ENCODE peak calls at places on chromosomes 4 and X, in six cellular contexts. L is gastrocnemius medialis; E is aorta; P is left ventricle myocardium inferior; M is IMR-90; U is CD8-positive, alpha-beta T cell. J is an unnamed sample.
A peak's percentile ranks its signal among the peaks of the same experiment; 100 is the strongest.

GRCh38 chrX:97026406-97026805 is 142.7 kb downstream of the RPA4 start:
- DNase-seq in L (no peak), E (no peak), P (no peak), M (peak; percentile 5), U (no peak), J (no peak)

GRCh38 chr4:26737385-26737784 is 123.3 kb upstream of the STIM2 start:
- DNase-seq in L (no peak), E (no peak), P (no peak), M (peak; percentile 77), U (no peak), J (no peak)

GRCh38 chr4:4477391-4477790 is 64.5 kb downstream of the STX18 start:
- DNase-seq in L (no peak), E (no peak), P (no peak), M (no peak), U (no peak), J (no peak)

GRCh38 chr4:37967749-37968148 is 7.6 kb downstream of the PTTG2 start:
- DNase-seq in L (no peak), E (no peak), P (no peak), M (peak; percentile 29), U (no peak), J (no peak)

GRCh38 chrX:129771266-129771995 is 8.3 kb upstream of the SASH3 start:
- DNase-seq in L (no peak), E (no peak), P (no peak), M (no peak), U (no peak), J (no peak)

GRCh38 chr4:7155611-7156071 is 36.7 kb upstream of the SORCS2 start:
- DNase-seq in L (peak; percentile 12), E (no peak), P (peak; percentile 31), M (no peak), U (no peak), J (no peak)

GRCh38 chrX:57156397-57157049 is 19.3 kb upstream of the SPIN2A start:
- DNase-seq in L (no peak), E (no peak), P (no peak), M (peak; percentile 40), U (no peak), J (peak; percentile 8)

GRCh38 chrX:130995351-130995967 is 62.7 kb upstream of the ARHGAP36 start:
- DNase-seq in L (peak; percentile 72), E (no peak), P (no peak), M (no peak), U (no peak), J (no peak)

GRCh38 chrX:112867570-112867969 is 26.9 kb upstream of the AMOT start:
- DNase-seq in L (no peak), E (no peak), P (no peak), M (no peak), U (no peak), J (no peak)

GRCh38 chr4:85929926-85930325 is 429.9 kb downstream of the MAPK10 start:
- DNase-seq in L (no peak), E (no peak), P (no peak), M (no peak), U (no peak), J (no peak)

GRCh38 chr4:121308328-121308663 is 72.5 kb downstream of the QRFPR start:
- DNase-seq in L (no peak), E (no peak), P (no peak), M (no peak), U (no peak), J (no peak)

GRCh38 chr4:79865253-79865652 is 207.8 kb downstream of the ANTXR2 start:
- DNase-seq in L (no peak), E (no peak), P (no peak), M (peak; percentile 73), U (no peak), J (no peak)

GRCh38 chrX:83535417-83536244 is 27.5 kb downstream of the POU3F4 start:
- DNase-seq in L (no peak), E (no peak), P (no peak), M (no peak), U (no peak), J (no peak)

GRCh38 chr4:176498857-176499256 is 179.1 kb downstream of the SPCS3 start:
- DNase-seq in L (no peak), E (no peak), P (no peak), M (peak; percentile 66), U (no peak), J (no peak)

GRCh38 chr4:182832352-182833120 is 84.7 kb downstream of the DCTD start:
- DNase-seq in L (no peak), E (no peak), P (no peak), M (no peak), U (no peak), J (no peak)

GRCh38 chr4:123856689-123857545 is 460.3 kb downstream of the SPRY1 start:
- DNase-seq in L (peak; percentile 31), E (peak; percentile 53), P (peak; percentile 39), M (peak; percentile 62), U (no peak), J (peak; percentile 24)

GRCh38 chrX:140504371-140505324 is at the start of gene SOX3:
- DNase-seq in L (no peak), E (no peak), P (no peak), M (no peak), U (no peak), J (no peak)

GRCh38 chrX:154436597-154437397 is at the start of gene GDI1:
- DNase-seq in L (peak; percentile 36), E (no peak), P (peak; percentile 65), M (peak; percentile 22), U (peak; percentile 56), J (peak; percentile 65)

GRCh38 chrX:45322382-45322781 is 121.7 kb upstream of the DIPK2B start:
- DNase-seq in L (peak; percentile 8), E (peak; percentile 43), P (no peak), M (peak; percentile 83), U (no peak), J (no peak)

GRCh38 chr4:28481565-28481964 is 1620.9 kb downstream of the STIM2 start:
- DNase-seq in L (no peak), E (no peak), P (no peak), M (no peak), U (no peak), J (no peak)

GRCh38 chrX:104156630-104157529 is at the start of gene SLC25A53:
- DNase-seq in L (peak; percentile 79), E (peak; percentile 86), P (peak; percentile 75), M (peak; percentile 71), U (peak; percentile 71), J (peak; percentile 71)

GRCh38 chrX:153457136-153457825 is 11.4 kb upstream of the TREX2 start:
- DNase-seq in L (no peak), E (peak; percentile 36), P (no peak), M (no peak), U (no peak), J (no peak)

GRCh38 chr4:6641164-6641970 is 882 bp downstream of the MRFAP1 start:
- DNase-seq in L (peak; percentile 28), E (peak; percentile 73), P (peak; percentile 33), M (peak; percentile 42), U (peak; percentile 52), J (peak; percentile 44)

GRCh38 chrX:37825225-37825842 is 22.0 kb downstream of the DYNLT3 start:
- DNase-seq in L (peak; percentile 12), E (peak; percentile 58), P (no peak), M (peak; percentile 38), U (peak; percentile 44), J (no peak)

GRCh38 chr4:61734409-61734808 is 534.3 kb downstream of the ADGRL3 start:
- DNase-seq in L (no peak), E (no peak), P (no peak), M (no peak), U (no peak), J (no peak)

GRCh38 chr4:168509786-168510185 is 12.9 kb downstream of the PALLD start:
- DNase-seq in L (no peak), E (no peak), P (no peak), M (peak; percentile 92), U (no peak), J (no peak)

GRCh38 chrX:39335447-39336235 is 534.4 kb downstream of the MID1IP1 start:
- DNase-seq in L (peak; percentile 33), E (no peak), P (no peak), M (no peak), U (no peak), J (no peak)

GRCh38 chr4:163484906-163485305 is 9.6 kb upstream of the TMA16 start:
- DNase-seq in L (no peak), E (no peak), P (no peak), M (peak; percentile 51), U (peak; percentile 61), J (peak; percentile 29)

GRCh38 chrX:18425199-18426003 is at the start of gene CDKL5:
- DNase-seq in L (peak; percentile 96), E (peak; percentile 98), P (peak; percentile 96), M (peak; percentile 96), U (peak; percentile 95), J (peak; percentile 95)
- H3K27ac ChIP-seq in L (peak within 1 kb of the TSS; percentile 84), E (peak within 1 kb of the TSS; percentile 73), P (peak within 1 kb of the TSS; percentile 88), M (peak within 1 kb of the TSS; percentile 96), U (peak within 1 kb of the TSS; percentile 73), J (peak within 1 kb of the TSS; percentile 82)

GRCh38 chr4:150142831-150143230 is 64.6 kb downstream of the DCLK2 start:
- DNase-seq in L (no peak), E (no peak), P (no peak), M (no peak), U (no peak), J (no peak)

GRCh38 chr4:150145090-150145949 is 67.1 kb downstream of the DCLK2 start:
- DNase-seq in L (no peak), E (no peak), P (no peak), M (peak; percentile 45), U (no peak), J (no peak)

GRCh38 chr4:150139297-150139696 is 61.1 kb downstream of the DCLK2 start:
- DNase-seq in L (no peak), E (no peak), P (no peak), M (no peak), U (no peak), J (no peak)

GRCh38 chr4:150136481-150136880 is 58.2 kb downstream of the DCLK2 start:
- DNase-seq in L (no peak), E (no peak), P (no peak), M (peak; percentile 76), U (no peak), J (no peak)

DNA sequence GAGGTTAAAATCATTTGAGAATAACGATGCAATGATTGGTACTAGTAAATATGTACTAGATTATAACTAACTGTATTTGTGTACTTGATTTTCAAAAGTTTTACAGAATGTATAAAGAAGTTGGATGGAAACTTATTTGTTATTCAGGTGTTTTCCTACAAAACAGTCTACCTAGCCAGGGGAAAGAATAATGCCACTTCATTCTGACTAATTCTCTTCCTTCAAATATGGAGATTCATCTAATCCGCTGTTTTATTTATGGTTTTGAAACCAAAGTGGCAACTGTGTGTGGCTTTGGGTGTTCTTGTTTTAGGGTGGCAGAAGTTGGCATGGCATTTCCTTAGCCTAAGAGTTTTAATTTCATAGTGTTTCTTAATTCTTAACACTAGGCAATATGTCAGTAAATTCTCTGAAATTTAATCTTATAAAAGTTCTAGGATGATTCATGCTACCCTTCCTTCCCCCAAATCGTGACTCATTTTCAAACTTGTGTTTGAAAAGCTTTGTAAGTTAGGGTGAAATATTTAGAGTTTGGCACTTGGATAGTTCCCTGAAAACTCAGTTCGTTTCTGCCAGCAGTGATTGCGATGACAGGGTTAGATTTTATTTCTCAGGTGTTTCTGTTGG is 62.6 kb downstream of the DCLK2 start:
- DNase-seq in L (no peak), E (no peak), P (no peak), M (peak; percentile 77), U (no peak), J (no peak)
- H3K4me3 ChIP-seq in L (no peak overlapping the region), E (no peak overlapping the region), P (no peak overlapping the region), M (no peak overlapping the region), U (no peak overlapping the region), J (no peak overlapping the region)

GRCh38 chrX:18047440-18047940 is 173.2 kb downstream of the BEND2 start:
- DNase-seq in L (no peak), E (no peak), P (no peak), M (no peak), U (no peak), J (no peak)
- H3K27me3 ChIP-seq in L (no peaks in the 10 kb centered on the region), E (no peaks in the 10 kb centered on the region), P (no peaks in the 10 kb centered on the region), M (no peaks in the 10 kb centered on the region), U (no peaks in the 10 kb centered on the region), J (peaks cover 17% of the 10 kb centered on the region)

GRCh38 chr4:118281611-118282442 is 71.0 kb downstream of the PRSS12 start:
- DNase-seq in L (no peak), E (no peak), P (no peak), M (peak; percentile 63), U (no peak), J (no peak)
- H3K27ac ChIP-seq in L (peak overlapping the region; percentile 10), E (no peak overlapping the region), P (no peak overlapping the region), M (peak overlapping the region; percentile 85), U (no peak overlapping the region), J (no peak overlapping the region)

J was measured in heart right ventricle.